ENCODE peak calls at places on chromosomes 13 and 19, in four cellular contexts. Z is omental fat pad, U is AML-193, I is uterus. Y is an unnamed sample.

GRCh38 chr13:71864094-71864980 is 2.7 kb downstream of the DACH1 start:
- DNase-seq in U (peak; percentile 39), I (peak; percentile 54), Z (no peak), Y (no peak)

GRCh38 chr13:90594694-90595093 is 752.8 kb upstream of the MIR17HG start:
- DNase-seq in U (no peak), I (no peak), Z (no peak), Y (no peak)

GRCh38 chr19:51292971-51293370 is 18.5 kb upstream of the IGLON5 start:
- DNase-seq in I (no peak), U (no peak), Z (no peak), Y (no peak)

GRCh38 chr13:20924758-20925394 is 22.3 kb upstream of the XPO4 start:
- DNase-seq in Z (peak; percentile 94), I (peak; percentile 55), U (peak; percentile 85), Y (peak; percentile 48)

GRCh38 chr19:3404324-3405260 is 38.2 kb downstream of the NFIC start:
- DNase-seq in U (no peak), I (peak; percentile 91), Z (peak; percentile 49), Y (peak; percentile 93)

GRCh38 chr19:48964205-48965032 is 690 bp upstream of the FTL start:
- DNase-seq in Z (no peak), I (no peak), U (no peak), Y (no peak)

GRCh38 chr19:32880607-32881006 is 11.0 kb upstream of the SLC7A9 start:
- DNase-seq in I (no peak), Z (no peak), U (no peak), Y (no peak)

GRCh38 chr19:54453921-54454780 is 5.2 kb downstream of the LENG8 start:
- DNase-seq in U (no peak), Z (no peak), I (no peak), Y (no peak)

GRCh38 chr19:15180451-15181390 is 20.1 kb downstream of the NOTCH3 start:
- DNase-seq in Z (no peak), U (no peak), I (no peak), Y (no peak)

GRCh38 chr13:40102854-40103253 is 447.4 kb downstream of the COG6 start:
- DNase-seq in I (peak; percentile 32), Z (peak; percentile 24), U (no peak), Y (peak; percentile 5)

GRCh38 chr13:50524540-50524939 is 319.0 kb downstream of the DLEU7 start:
- DNase-seq in I (no peak), U (no peak), Z (no peak), Y (no peak)

GRCh38 chr19:19751846-19752245 is 18.9 kb upstream of the ZNF14 start:
- DNase-seq in Z (no peak), U (no peak), I (no peak), Y (no peak)

GRCh38 chr19:41886761-41887710 is 4.1 kb downstream of the ARHGEF1 start:
- DNase-seq in I (no peak), Z (no peak), U (no peak), Y (no peak)

GRCh38 chr19:47109541-47110375 is 3.8 kb downstream of the ZC3H4 start:
- DNase-seq in U (peak; percentile 35), I (no peak), Z (no peak), Y (no peak)

GRCh38 chr13:29513002-29513980 is 82.2 kb downstream of the SLC7A1 start:
- DNase-seq in U (no peak), Z (no peak), I (no peak), Y (peak; percentile 43)

GRCh38 chr13:35144496-35144895 is 202.4 kb downstream of the NBEA start:
- DNase-seq in Z (no peak), U (no peak), I (no peak), Y (peak; percentile 2)